ENCODE peak calls at places on chromosomes 11 and 22, in eight cellular contexts. W, H, R, F, N, O, P and U are unnamed samples.

GRCh38 chr11:65776196-65776595 is 4.6 kb downstream of the AP5B1 start:
- DNase-seq in F (peak; percentile 61), W (no peak), P (peak; percentile 5), H (no peak), R (no peak), O (no peak), N (no peak), U (no peak)

GRCh38 chr11:96045622-96046456 is 121.9 kb upstream of the MTMR2 start:
- DNase-seq in P (peak; percentile 45), N (peak; percentile 51), O (no peak), W (peak; percentile 86), H (no peak), R (peak; percentile 21), F (no peak), U (no peak)

GRCh38 chr11:67488155-67488480 is 5.3 kb downstream of the AIP start:
- DNase-seq in R (no peak), W (no peak), N (no peak), H (no peak), O (peak; percentile 17), P (no peak), F (no peak), U (no peak)

GRCh38 chr22:42626431-42626830 is 11.7 kb upstream of the POLDIP3 start:
- DNase-seq in F (no peak), W (no peak), N (no peak), H (no peak), R (no peak), P (no peak), O (no peak), U (no peak)

GRCh38 chr11:118306556-118306955 is 2.0 kb downstream of the CD3E start:
- DNase-seq in O (no peak), H (no peak), W (no peak), F (no peak), R (no peak), N (no peak), P (no peak), U (no peak)

GRCh38 chr11:35235944-35236666 is 97.1 kb downstream of the CD44 start:
- DNase-seq in N (no peak), R (no peak), F (peak; percentile 64), H (no peak), P (no peak), O (no peak), W (peak; percentile 79), U (peak; percentile 48)

GRCh38 chr11:42085736-42086135 is 626.3 kb upstream of the LRRC4C start:
- DNase-seq in H (no peak), N (no peak), F (no peak), W (no peak), P (no peak), O (no peak), R (no peak), U (no peak)

GRCh38 chr11:45210846-45211245 is 64.4 kb downstream of the PRDM11 start:
- DNase-seq in H (no peak), P (no peak), W (no peak), R (no peak), O (no peak), F (no peak), N (no peak), U (no peak)

GRCh38 chr11:123174196-123175183 is 20.6 kb downstream of the CLMP start:
- DNase-seq in P (peak; percentile 78), R (no peak), F (no peak), N (no peak), O (no peak), W (peak; percentile 92), H (no peak), U (no peak)

GRCh38 chr22:42236268-42236667 is 34.2 kb downstream of the TCF20 start:
- DNase-seq in H (peak; percentile 25), N (no peak), P (no peak), R (no peak), F (no peak), O (no peak), W (no peak), U (no peak)

GRCh38 chr11:33716236-33716635 is 15.6 kb upstream of the C11orf91 start:
- DNase-seq in O (no peak), W (peak; percentile 48), F (no peak), N (no peak), P (no peak), R (no peak), H (peak; percentile 26), U (no peak)

GRCh38 chr11:114447892-114448291 is 8.6 kb downstream of the REXO2 start:
- DNase-seq in P (no peak), N (no peak), R (no peak), O (no peak), F (no peak), W (peak; percentile 58), H (no peak), U (no peak)

GRCh38 chr11:114447444-114447843 is 8.2 kb downstream of the REXO2 start:
- DNase-seq in O (no peak), R (no peak), F (no peak), N (no peak), P (no peak), H (no peak), W (no peak), U (no peak)

GRCh38 chr11:114448749-114449484 is 9.7 kb downstream of the REXO2 start:
- DNase-seq in W (no peak), P (no peak), R (no peak), H (no peak), N (no peak), F (no peak), O (no peak), U (no peak)
- H3K4me3 ChIP-seq in W (no peak overlapping the region), P (no peak overlapping the region), R (no peak overlapping the region), H (no peak overlapping the region), N (no peak overlapping the region), F (no peak overlapping the region), O (no peak overlapping the region), U (no peak overlapping the region)

GRCh38 chr22:24501366-24502005 is 6.4 kb downstream of the UPB1 start:
- DNase-seq in F (no peak), O (no peak), N (no peak), P (no peak), R (no peak), H (peak; percentile 67), W (no peak), U (no peak)

GRCh38 chr22:24500251-24500820 is 5.2 kb downstream of the UPB1 start:
- DNase-seq in R (no peak), H (peak; percentile 83), F (peak; percentile 80), W (no peak), P (no peak), O (no peak), N (no peak), U (peak; percentile 35)

GRCh38 chr22:24497879-24498278 is 2.7 kb downstream of the UPB1 start:
- DNase-seq in R (no peak), F (no peak), P (no peak), W (no peak), N (no peak), O (no peak), H (no peak), U (no peak)

GRCh38 chr22:24498826-24499225 is 3.7 kb downstream of the UPB1 start:
- DNase-seq in P (no peak), N (no peak), H (peak; percentile 88), W (no peak), R (no peak), F (no peak), O (no peak), U (no peak)

DNA sequence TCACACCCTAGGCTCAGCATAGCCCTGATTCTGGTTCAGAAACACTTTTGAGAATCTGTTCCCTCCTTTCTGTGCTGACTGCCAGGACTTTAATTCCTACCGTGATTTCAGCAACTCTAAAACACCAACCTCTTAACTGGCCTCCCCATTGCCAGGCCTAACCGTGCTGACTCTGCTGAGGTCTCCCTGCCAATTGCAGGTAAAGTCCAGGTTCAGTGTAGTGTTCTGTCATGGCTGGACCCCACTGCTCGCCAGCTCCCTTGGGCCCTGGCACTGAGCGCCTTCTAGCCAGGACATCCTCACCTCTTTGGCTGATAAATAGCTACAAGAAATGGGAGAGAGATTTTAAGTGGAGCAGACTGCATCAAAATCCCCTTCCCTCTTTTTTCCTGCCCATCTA is 4.6 kb downstream of the UPB1 start:
- DNase-seq in O (no peak), W (no peak), R (no peak), F (no peak), H (no peak), P (no peak), N (no peak), U (no peak)
- TF ChIP-seq CTCF in O (no peak), W (no peak), R (no peak), F (no peak), H (no peak), P (no peak), N (no peak), U (no peak)

GRCh38 chr22:20531154-20531403 is 23.7 kb downstream of the MED15 start:
- DNase-seq in F (no peak), P (no peak), O (no peak), N (no peak), H (no peak), W (no peak), R (no peak), U (no peak)

GRCh38 chr22:20532256-20532993 is 25.0 kb downstream of the MED15 start:
- DNase-seq in O (no peak), W (no peak), F (no peak), N (no peak), H (no peak), P (no peak), R (no peak), U (no peak)

GRCh38 chr22:20533879-20534265 is 26.5 kb downstream of the MED15 start:
- DNase-seq in R (no peak), H (no peak), P (no peak), W (no peak), F (no peak), O (no peak), N (peak; percentile 63), U (no peak)

GRCh38 chr22:20531404-20532181 is 24.2 kb downstream of the MED15 start:
- DNase-seq in F (no peak), N (peak; percentile 76), H (no peak), O (no peak), R (peak; percentile 46), W (peak; percentile 87), P (no peak), U (no peak)

DNA sequence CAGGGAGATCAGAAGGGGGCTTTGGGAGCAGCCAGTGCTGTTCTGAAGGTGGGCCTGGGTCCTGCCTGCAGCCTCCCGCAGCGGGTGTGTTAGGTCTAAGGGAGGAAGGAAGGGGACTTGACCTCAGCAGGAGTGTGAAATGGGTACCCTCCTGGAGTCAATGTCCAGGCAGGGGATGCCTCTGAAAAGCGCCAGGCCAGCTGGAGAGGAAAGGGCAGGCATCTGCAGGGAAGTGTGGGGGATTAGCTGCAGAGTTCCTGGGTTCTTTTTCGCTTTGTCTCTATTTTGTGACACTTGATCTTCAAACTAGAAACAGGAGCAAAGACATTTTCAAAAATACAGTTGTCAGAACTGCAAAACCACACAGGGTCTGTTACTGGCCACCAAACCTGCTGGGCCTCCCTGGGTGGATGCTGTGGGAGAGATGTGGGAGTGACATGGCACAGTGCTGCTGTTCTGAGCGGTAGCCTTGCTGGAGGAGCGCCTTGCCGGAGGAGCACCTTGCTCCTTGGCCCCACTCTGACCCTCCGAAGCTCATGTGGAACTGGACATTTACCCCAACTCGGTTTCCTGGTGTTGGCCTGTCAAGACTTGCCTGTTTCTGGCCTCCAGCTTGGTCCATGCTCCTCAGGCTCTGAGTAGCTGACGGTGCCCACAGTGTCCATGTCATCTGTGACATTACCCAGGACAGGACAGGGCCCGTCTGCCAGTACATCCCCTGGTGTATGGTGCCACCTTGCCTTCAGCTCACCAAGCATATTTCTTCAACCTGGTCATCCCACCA is 25.9 kb downstream of the MED15 start:
- DNase-seq in R (no peak), H (no peak), W (no peak), F (no peak), P (no peak), N (no peak), O (no peak), U (no peak)
- H3K4me3 ChIP-seq in R (no peak overlapping the region), H (no peak overlapping the region), W (no peak overlapping the region), F (no peak overlapping the region), P (no peak overlapping the region), N (no peak overlapping the region), O (no peak overlapping the region), U (no peak overlapping the region)

GRCh38 chr22:32828150-32828549 is 26.6 kb downstream of the TIMP3 start:
- DNase-seq in H (no peak), R (no peak), P (no peak), O (no peak), W (no peak), N (no peak), F (no peak), U (no peak)
- TF ChIP-seq CTCF in H (peak; percentile 28), R (peak; percentile 45), P (peak; percentile 33), O (no peak), W (peak; percentile 27), N (no peak), F (no peak), U (peak; percentile 17)